ENCODE peak calls at places on chromosomes 2 and 18, in five cellular contexts. I, L, R, E and O are unnamed samples. For H3K36me3, the result is how much of the 10 kb centered on the place peaks cover.

GRCh38 chr18:77255426-77256105 is 5.9 kb downstream of the GALR1 start:
- DNase-seq in L (no peak), E (no peak), I (no peak), R (no peak), O (no peak)

GRCh38 chr2:98790221-98790620 is 59.3 kb upstream of the MGAT4A start:
- DNase-seq in I (no peak), R (no peak), E (no peak), L (no peak), O (no peak)

GRCh38 chr18:34224423-34225217 is at the start of gene NOL4:
- DNase-seq in L (no peak), R (peak), I (no peak), E (no peak), O (peak)

GRCh38 chr2:159030674-159031380 is 62.4 kb downstream of the TANC1 start:
- DNase-seq in L (no peak), R (peak), E (peak), I (no peak), O (peak)

GRCh38 chr2:237742191-237742590 is 56.4 kb upstream of the RBM44 start:
- DNase-seq in I (no peak), L (no peak), R (no peak), E (no peak), O (no peak)

GRCh38 chr2:150888337-150888736 is 373.3 kb downstream of the RBM43 start:
- DNase-seq in E (peak), I (no peak), R (no peak), L (no peak), O (no peak)

GRCh38 chr2:25266399-25266798 is 75.3 kb downstream of the DNMT3A start:
- DNase-seq in I (no peak), R (no peak), L (no peak), E (no peak), O (no peak)

GRCh38 chr2:158501301-158501700 is 44.5 kb downstream of the PKP4 start:
- DNase-seq in E (no peak), R (peak), I (no peak), L (no peak), O (no peak)

GRCh38 chr2:121095257-121096080 is 189.5 kb downstream of the TFCP2L1 start:
- DNase-seq in L (no peak), I (no peak), E (peak), R (peak), O (no peak)

GRCh38 chr2:151087377-151087776 is 174.3 kb downstream of the RBM43 start:
- DNase-seq in R (no peak), I (no peak), E (no peak), L (no peak), O (no peak)

GRCh38 chr2:160139350-160139749 is 60.7 kb downstream of the ITGB6 start:
- DNase-seq in I (no peak), E (no peak), R (no peak), L (no peak), O (no peak)

GRCh38 chr2:69499966-69500365 is 62.7 kb upstream of the NFU1 start:
- DNase-seq in R (no peak), L (no peak), I (no peak), E (peak), O (no peak)

GRCh38 chr18:12287684-12288405 is 20.2 kb upstream of the TUBB6 start:
- DNase-seq in L (peak), R (peak), I (no peak), E (peak), O (peak)

GRCh38 chr2:18104583-18105224 is 226.2 kb downstream of the KCNS3 start:
- DNase-seq in R (no peak), L (no peak), I (no peak), E (no peak), O (no peak)

GRCh38 chr2:50535971-50536759 is 495.8 kb downstream of the NRXN1 start:
- DNase-seq in R (no peak), I (no peak), E (peak), L (no peak), O (no peak)

GRCh38 chr2:240326886-240327285 is 108.6 kb upstream of the GPC1 start:
- DNase-seq in I (no peak), E (no peak), L (no peak), R (no peak), O (no peak)

GRCh38 chr2:143807192-143807591 is 678.0 kb downstream of the ARHGAP15 start:
- DNase-seq in E (peak), L (no peak), I (no peak), R (no peak), O (no peak)

GRCh38 chr2:237310515-237311114 is 103.3 kb downstream of the COL6A3 start:
- DNase-seq in L (no peak), R (no peak), E (peak), I (no peak), O (no peak)

GRCh38 chr18:46679846-46680598 is 23.0 kb upstream of the LOXHD1 start:
- DNase-seq in L (no peak), I (no peak), R (no peak), E (no peak), O (no peak)

GRCh38 chr2:138121769-138122661 is 157.7 kb downstream of the HNMT start:
- DNase-seq in I (no peak), L (no peak), R (no peak), E (no peak), O (no peak)

GRCh38 chr2:43429366-43429765 is 166.5 kb downstream of the THADA start:
- DNase-seq in E (no peak), I (no peak), L (no peak), R (no peak), O (no peak)

GRCh38 chr2:128783896-128784295 is 465.2 kb upstream of the HS6ST1 start:
- DNase-seq in R (no peak), L (no peak), I (no peak), E (no peak), O (no peak)

GRCh38 chr18:37564796-37565137 is 831 bp downstream of the CELF4 start:
- DNase-seq in I (no peak), R (no peak), E (peak), L (no peak), O (no peak)

GRCh38 chr2:8229546-8229986 is 452.3 kb upstream of the ID2 start:
- DNase-seq in E (peak), I (no peak), L (no peak), R (no peak), O (peak)

GRCh38 chr2:88600038-88600465 is 27.2 kb downstream of the EIF2AK3 start:
- DNase-seq in R (no peak), I (peak), E (peak), L (peak), O (peak)

GRCh38 chr2:102059151-102059550 is 67.4 kb downstream of the IL1R2 start:
- DNase-seq in L (no peak), E (no peak), I (no peak), R (no peak), O (no peak)

GRCh38 chr2:74917702-74918619 is 40.5 kb upstream of the POLE4 start:
- DNase-seq in L (peak), I (peak), R (no peak), E (peak), O (peak)

GRCh38 chr2:74921236-74921736 is 37.2 kb upstream of the POLE4 start:
- DNase-seq in E (no peak), I (no peak), R (no peak), L (no peak), O (no peak)

GRCh38 chr2:74916394-74916793 is 42.0 kb upstream of the POLE4 start:
- DNase-seq in R (no peak), L (no peak), I (no peak), E (no peak), O (no peak)

GRCh38 chr2:74922592-74923227 is 35.7 kb upstream of the POLE4 start:
- DNase-seq in L (no peak), R (no peak), E (peak), I (no peak), O (no peak)

GRCh38 chr2:74919827-74920226 is 38.6 kb upstream of the POLE4 start:
- DNase-seq in I (peak), L (no peak), R (peak), E (peak), O (peak)
- H3K4me3 ChIP-seq in I (peak), L (peak), R (no peak), E (peak), O (peak)

DNA sequence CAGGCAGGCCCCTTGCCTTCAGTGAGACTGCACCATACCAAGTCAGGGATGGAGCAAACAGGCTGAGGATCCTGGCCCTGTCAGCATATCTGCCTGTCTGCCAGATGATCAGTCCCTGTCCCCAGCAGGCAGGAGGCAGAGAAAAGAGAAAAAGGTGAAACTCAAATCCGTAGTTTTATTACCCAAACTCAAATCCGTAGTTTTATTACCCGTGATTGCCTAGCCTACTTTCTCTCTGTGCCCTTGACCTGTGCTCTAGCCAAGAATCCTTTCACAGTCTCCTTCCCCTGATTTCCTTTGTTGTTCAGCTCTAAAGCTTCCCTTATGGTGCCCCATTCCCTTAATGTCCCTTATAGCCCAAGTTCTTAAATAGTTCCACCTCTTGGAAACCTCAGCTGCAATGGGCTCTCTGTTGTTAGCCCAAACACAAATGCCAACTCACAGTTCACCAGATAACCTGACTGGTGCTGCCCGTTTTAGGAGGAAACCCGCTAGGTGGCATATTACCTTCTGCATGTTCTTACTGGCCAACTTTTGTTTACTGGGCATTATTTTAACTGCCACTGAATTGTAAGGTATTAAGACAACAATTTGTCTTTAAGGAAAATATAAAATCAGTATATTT is 125.6 kb upstream of the FZD5 start:
- DNase-seq in E (no peak), R (no peak), L (no peak), I (no peak), O (no peak)
- TF ChIP-seq CTCF in E (no peak), R (no peak), L (no peak), I (no peak), O (no peak)

GRCh38 chr2:168976034-168976654 is 55.0 kb downstream of the ABCB11 start:
- DNase-seq in L (no peak), E (no peak), R (no peak), I (no peak), O (no peak)

GRCh38 chr2:168977608-168978007 is 53.5 kb downstream of the ABCB11 start:
- DNase-seq in I (no peak), R (no peak), E (no peak), L (no peak), O (no peak)

GRCh38 chr2:168974370-168974769 is 56.8 kb downstream of the ABCB11 start:
- DNase-seq in I (no peak), R (no peak), E (no peak), L (no peak), O (no peak)

DNA sequence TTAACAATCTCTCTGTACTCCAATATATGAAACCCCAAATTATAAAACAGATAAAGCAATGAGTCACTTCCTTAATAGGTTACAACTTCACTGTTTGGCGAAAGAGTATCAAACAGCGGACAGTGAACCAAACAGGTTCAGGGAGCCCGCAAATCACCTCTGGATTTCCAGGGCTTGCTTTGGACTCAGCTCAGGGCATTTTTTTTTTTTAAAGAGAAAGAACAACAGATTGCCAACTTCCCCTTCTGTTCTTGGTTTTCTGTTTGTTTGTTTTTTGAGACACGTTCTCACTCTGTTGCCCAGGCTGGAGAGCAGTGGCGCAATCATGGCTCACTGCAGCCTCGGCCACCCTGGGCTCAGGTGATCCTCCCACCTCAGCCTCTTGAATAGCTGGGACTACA is 52.7 kb downstream of the ABCB11 start:
- DNase-seq in R (no peak), L (no peak), E (no peak), I (no peak), O (no peak)
- H3K36me3 ChIP-seq in R (under half), L (under half), E (under half), I (under half), O (under half)

GRCh38 chr2:104871566-104872033 is 17.7 kb downstream of the POU3F3 start:
- DNase-seq in L (no peak), I (no peak), E (no peak), R (no peak), O (no peak)

GRCh38 chr2:104874230-104874629 is 20.3 kb downstream of the POU3F3 start:
- DNase-seq in R (no peak), I (no peak), L (no peak), E (no peak), O (no peak)

GRCh38 chr2:104872034-104872865 is 18.3 kb downstream of the POU3F3 start:
- DNase-seq in I (no peak), E (no peak), R (no peak), L (no peak), O (no peak)

GRCh38 chr2:104873689-104874054 is 19.8 kb downstream of the POU3F3 start:
- DNase-seq in E (no peak), I (no peak), L (no peak), R (no peak), O (no peak)

GRCh38 chr2:104872866-104873688 is 19.2 kb downstream of the POU3F3 start:
- DNase-seq in E (peak), L (no peak), I (no peak), R (no peak), O (no peak)
- H3K4me3 ChIP-seq in E (peak), L (peak), I (peak), R (peak), O (peak)